ENCODE peak calls at places on chromosomes 6 and 20, in five cellular contexts. V is activated T-cell treated with anti-CD3 and anti-CD28 coated beads, Interleukin-2, amount 50 U/mL, for 72 hours; D is AG04450; P is DND-41; J is stimulated activated CD8-positive, alpha-beta memory T cell treated with anti-CD3 and anti-CD28 coated beads, Interleukin-15, amount 100 ng/mL, for 24 hours. T is an unnamed sample.
A peak's percentile ranks its signal among the peaks of the same experiment; 100 is the strongest.

GRCh38 chr6:144362042-144363018 is 77.2 kb downstream of the UTRN start:
- DNase-seq in V (no peak), D (no peak), P (no peak), J (no peak), T (no peak)

GRCh38 chr6:113718588-113718987 is 138.6 kb upstream of the MARCKS start:
- DNase-seq in V (no peak), D (no peak), P (no peak), J (no peak), T (no peak)

GRCh38 chr20:20755227-20755626 is 42.8 kb upstream of the RALGAPA2 start:
- DNase-seq in V (no peak), D (no peak), P (no peak), J (no peak), T (no peak)

GRCh38 chr20:36304786-36305495 is 1.2 kb upstream of the DLGAP4 start:
- DNase-seq in V (no peak), D (no peak), P (no peak), J (no peak), T (no peak)

GRCh38 chr20:57435498-57436222 is 44.5 kb downstream of the RBM38 start:
- DNase-seq in V (no peak), D (no peak), P (peak; percentile 41), J (no peak), T (no peak)

GRCh38 chr20:48294196-48294595 is 508.9 kb upstream of the SULF2 start:
- DNase-seq in V (no peak), D (no peak), P (no peak), J (no peak), T (no peak)

GRCh38 chr6:121506761-121507754 is 71.6 kb downstream of the GJA1 start:
- DNase-seq in V (no peak), D (peak; percentile 30), P (no peak), J (no peak), T (no peak)

GRCh38 chr6:21382821-21383455 is 210.6 kb upstream of the SOX4 start:
- DNase-seq in V (no peak), D (no peak), P (no peak), J (no peak), T (no peak)